ENCODE peak calls at places on chromosomes 16 and 17, in nine cellular contexts. R is foreskin fibroblast, K is AG04450, Q is IMR-90, N is HFF-Myc, S is PC-9, D is AG04449, Y is brain microvascular endothelial cell, C is upper lobe of right lung. J is an unnamed sample.

GRCh38 chr17:249236-249993 is 68.0 kb upstream of the DOC2B start:
- DNase-seq in Q (no peak), K (no peak), C (peak), D (no peak), S (no peak), Y (no peak), N (no peak), R (no peak), J (no peak)

GRCh38 chr17:81221842-81222619 is 734 bp downstream of the CEP131 start:
- DNase-seq in D (no peak), Y (no peak), K (no peak), Q (no peak), S (no peak), N (no peak), R (no peak), C (no peak), J (no peak)

GRCh38 chr17:28737770-28738679 is 5.8 kb upstream of the TRAF4 start:
- DNase-seq in Q (no peak), R (no peak), K (no peak), Y (no peak), N (no peak), C (no peak), D (no peak), S (peak), J (no peak)

GRCh38 chr16:82755570-82756282 is 129.0 kb downstream of the CDH13 start:
- DNase-seq in Q (no peak), C (no peak), R (no peak), K (no peak), N (no peak), Y (no peak), S (no peak), D (no peak), J (peak)

GRCh38 chr17:52157603-52158449 is 688 bp downstream of the CA10 start:
- DNase-seq in S (no peak), N (no peak), K (no peak), Q (no peak), C (no peak), R (no peak), Y (no peak), D (no peak), J (no peak)

GRCh38 chr17:34645636-34646035 is 66.3 kb downstream of the TMEM132E start:
- DNase-seq in Q (no peak), N (no peak), S (no peak), K (no peak), C (no peak), D (no peak), Y (no peak), R (no peak), J (no peak)

GRCh38 chr17:59155439-59156177 is at the start of gene PRR11:
- DNase-seq in Q (peak), S (peak), Y (peak), C (peak), K (peak), D (peak), N (no peak), R (peak), J (peak)

GRCh38 chr16:4767872-4768548 is 1.0 kb upstream of the ZNF500 start:
- DNase-seq in Q (peak), D (no peak), K (no peak), N (no peak), C (no peak), Y (peak), R (no peak), S (peak), J (no peak)

GRCh38 chr17:82424001-82424862 is 5.8 kb upstream of the OGFOD3 start:
- DNase-seq in D (no peak), C (no peak), Y (peak), S (no peak), K (no peak), Q (peak), R (peak), N (no peak), J (peak)

GRCh38 chr16:6684076-6684673 is 648.5 kb upstream of the RBFOX1 start:
- DNase-seq in C (no peak), Q (no peak), N (no peak), D (no peak), R (no peak), K (no peak), Y (peak), S (no peak), J (no peak)

GRCh38 chr17:80724723-80725388 is 180.2 kb downstream of the RPTOR start:
- DNase-seq in Y (peak), N (peak), D (no peak), C (no peak), K (no peak), S (no peak), Q (peak), R (peak), J (peak)

GRCh38 chr17:82356028-82356427 is 3.0 kb upstream of the TEX19 start:
- DNase-seq in R (no peak), Q (no peak), Y (no peak), D (no peak), C (peak), K (no peak), N (no peak), S (peak), J (no peak)

GRCh38 chr17:69516911-69517310 is 102.4 kb downstream of the MAP2K6 start:
- DNase-seq in S (no peak), R (no peak), C (no peak), D (no peak), Q (no peak), K (no peak), Y (no peak), N (no peak), J (no peak)

GRCh38 chr17:75524269-75524970 is 1.1 kb upstream of the LLGL2 start:
- DNase-seq in C (no peak), S (no peak), Q (no peak), K (no peak), Y (no peak), R (no peak), D (no peak), N (no peak), J (no peak)

GRCh38 chr16:69190598-69190997 is 3.6 kb downstream of the SNTB2 start:
- DNase-seq in Y (no peak), R (no peak), K (no peak), S (peak), Q (no peak), C (no peak), N (no peak), D (no peak), J (no peak)

GRCh38 chr17:67629963-67630320 is 87.8 kb upstream of the NOL11 start:
- DNase-seq in K (no peak), C (no peak), D (peak), Q (peak), N (peak), R (peak), S (no peak), Y (peak), J (peak)
- H3K4me3 ChIP-seq in K (no peak), C (no peak), D (no peak), Q (no peak), N (no peak), R (no peak), S (no peak), Y (no peak), J (no peak)

DNA sequence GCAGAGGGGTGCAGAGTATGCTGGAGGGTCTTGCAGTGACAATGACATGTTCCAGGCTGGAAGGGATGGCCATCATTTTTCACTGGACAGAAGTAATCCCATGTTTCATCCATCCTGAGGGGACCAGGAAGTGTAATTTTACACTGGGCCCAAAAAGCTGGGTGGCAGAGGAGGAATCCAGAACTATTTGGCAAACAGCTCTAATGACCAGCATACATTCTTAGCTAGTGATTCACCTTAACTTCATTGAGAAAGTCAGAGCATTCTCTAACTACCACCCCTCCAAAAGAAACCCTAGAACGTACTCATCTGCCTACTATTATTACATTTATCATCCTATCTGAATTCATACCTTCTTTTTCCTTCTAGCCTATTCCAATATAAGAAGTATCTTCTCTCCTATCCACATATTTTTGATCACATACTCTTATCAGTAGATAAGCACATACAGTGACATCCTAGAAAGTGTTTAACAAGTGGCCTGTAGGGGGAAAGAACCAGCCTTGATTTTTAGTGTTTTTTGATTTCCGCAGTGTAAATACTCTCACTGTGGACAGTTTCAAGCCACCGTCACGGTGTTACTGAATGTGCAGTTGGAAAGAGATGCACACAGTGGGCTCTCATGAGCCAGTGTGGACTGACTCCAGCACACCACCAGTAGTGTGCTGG is 118.1 kb downstream of the FTO start:
- DNase-seq in S (peak), R (peak), K (peak), C (no peak), N (no peak), Y (peak), D (peak), Q (peak), J (peak)
- TF ChIP-seq CTCF in S (no peak), R (no peak), K (peak), C (no peak), N (no peak), Y (no peak), D (no peak), Q (no peak), J (peak)

GRCh38 chr17:40323731-40324650 is 15.0 kb downstream of the RARA start:
- DNase-seq in Y (no peak), Q (peak), C (no peak), R (no peak), N (no peak), S (peak), D (no peak), K (no peak), J (no peak)
- H3K4me3 ChIP-seq in Y (no peak), Q (no peak), C (peak), R (no peak), N (no peak), S (no peak), D (no peak), K (no peak), J (no peak)

GRCh38 chr16:75806487-75806886 is 80.2 kb upstream of the CPHXL start:
- DNase-seq in Y (no peak), Q (no peak), D (no peak), R (no peak), K (no peak), N (no peak), S (no peak), C (no peak), J (no peak)

GRCh38 chr16:75810342-75810741 is 84.1 kb upstream of the CPHXL start:
- DNase-seq in C (no peak), K (no peak), N (no peak), S (no peak), Q (no peak), D (no peak), Y (no peak), R (no peak), J (no peak)

GRCh38 chr16:75803753-75804152 is 77.5 kb upstream of the CPHXL start:
- DNase-seq in D (no peak), N (no peak), C (no peak), R (no peak), S (no peak), Q (no peak), Y (no peak), K (no peak), J (no peak)

GRCh38 chr16:75804368-75804767 is 78.1 kb upstream of the CPHXL start:
- DNase-seq in C (no peak), Q (no peak), D (no peak), K (no peak), Y (no peak), S (no peak), R (no peak), N (no peak), J (no peak)

GRCh38 chr16:75805946-75806345 is 79.7 kb upstream of the CPHXL start:
- DNase-seq in N (no peak), R (no peak), K (no peak), D (no peak), Y (no peak), C (no peak), Q (no peak), S (no peak), J (no peak)
- TF ChIP-seq CTCF in N (no peak), R (no peak), K (no peak), D (no peak), Y (no peak), C (no peak), Q (no peak), S (no peak), J (no peak)

DNA sequence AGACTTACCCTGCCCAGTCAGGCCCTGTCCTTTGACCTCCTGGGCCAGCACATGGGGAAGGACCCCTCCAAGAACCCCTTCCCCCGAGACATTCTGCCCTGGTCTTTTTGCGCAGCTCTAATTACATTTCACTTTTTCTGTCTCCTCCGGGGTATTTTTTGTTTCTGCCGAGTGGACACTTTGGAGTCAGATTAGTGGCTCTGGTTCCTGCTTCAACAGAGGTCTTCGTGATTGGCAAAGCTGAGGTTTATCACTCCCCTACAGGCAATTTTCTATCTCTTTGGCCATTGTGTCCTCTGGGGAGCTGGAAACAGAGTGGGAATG is 23.5 kb downstream of the ANKRD40 start:
- DNase-seq in Q (no peak), Y (no peak), R (no peak), N (no peak), S (no peak), D (no peak), C (no peak), K (no peak), J (no peak)
- H3K4me3 ChIP-seq in Q (no peak), Y (no peak), R (no peak), N (no peak), S (no peak), D (no peak), C (no peak), K (no peak), J (no peak)

GRCh38 chr17:36849871-36850348 is 87.4 kb upstream of the LHX1 start:
- DNase-seq in C (no peak), N (peak), R (peak), Q (peak), K (no peak), S (no peak), Y (peak), D (no peak), J (peak)
- TF ChIP-seq CTCF in C (no peak), N (peak), R (peak), Q (no peak), K (peak), S (peak), Y (peak), D (no peak), J (peak)

GRCh38 chr16:50945136-50945535 is 203.2 kb downstream of the CYLD start:
- DNase-seq in Y (no peak), C (no peak), Q (no peak), S (no peak), D (no peak), K (no peak), R (no peak), N (no peak), J (no peak)
- H3K4me3 ChIP-seq in Y (no peak), C (no peak), Q (no peak), S (no peak), D (no peak), K (no peak), R (no peak), N (no peak), J (no peak)

DNA sequence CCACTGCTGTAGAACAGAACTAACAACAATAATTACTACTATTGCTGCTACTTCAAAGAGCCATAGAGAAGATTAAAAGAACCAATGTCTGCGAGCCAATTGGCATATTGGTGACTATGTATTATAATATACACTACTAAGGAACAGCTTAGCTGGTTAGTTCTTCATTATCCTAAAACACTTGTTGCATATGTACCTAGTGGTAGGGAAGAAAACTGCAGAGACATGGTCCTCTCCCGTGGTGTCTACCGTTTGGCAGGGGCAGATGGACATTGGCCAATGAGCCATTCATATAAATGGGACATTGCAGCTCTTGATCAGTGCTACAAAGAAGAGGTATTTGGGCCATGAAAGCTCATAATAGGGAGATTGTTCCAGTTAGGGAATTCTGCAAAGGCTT is 46.4 kb upstream of the CLEC3A start:
- DNase-seq in K (no peak), Q (no peak), D (no peak), N (no peak), Y (no peak), S (no peak), C (no peak), R (no peak), J (no peak)
- TF ChIP-seq CTCF in K (no peak), Q (no peak), D (no peak), N (no peak), Y (no peak), S (no peak), C (no peak), R (no peak), J (no peak)